ENCODE peak calls at places on chromosomes 2 and 18, in five cellular contexts. One of them, this sample, is unnamed.
A peak's percentile ranks its signal among the peaks of the same experiment; 100 is the strongest.

GRCh38 chr2:108823286-108823685 is 36.7 kb downstream of the CCDC138 start:
- DNase-seq in tibial artery: no peak
- DNase-seq in left lung: no peak
- DNase-seq in hepatocyte: no peak
- DNase-seq in GM23248: no peak
- DNase-seq in this sample: no peak

GRCh38 chr2:234764378-234764777 is 187.4 kb upstream of the SH3BP4 start:
- DNase-seq in tibial artery: no peak
- DNase-seq in left lung: no peak
- DNase-seq in hepatocyte: no peak
- DNase-seq in GM23248: no peak
- DNase-seq in this sample: no peak

GRCh38 chr2:74530239-74531161 is 767 bp downstream of the HTRA2 start:
- DNase-seq in tibial artery: peak; percentile 45
- DNase-seq in left lung: peak; percentile 59
- DNase-seq in hepatocyte: peak; percentile 48
- DNase-seq in GM23248: peak; percentile 60
- DNase-seq in this sample: peak; percentile 63

GRCh38 chr2:101341901-101342624 is 33.6 kb upstream of the RNF149 start:
- DNase-seq in tibial artery: peak; percentile 57
- DNase-seq in left lung: peak; percentile 70
- DNase-seq in hepatocyte: peak; percentile 89
- DNase-seq in GM23248: peak; percentile 86
- DNase-seq in this sample: peak; percentile 63

GRCh38 chr2:25349397-25349796 is 7.7 kb upstream of the DNMT3A start:
- DNase-seq in tibial artery: no peak
- DNase-seq in left lung: no peak
- DNase-seq in hepatocyte: no peak
- DNase-seq in GM23248: peak; percentile 56
- DNase-seq in this sample: no peak

GRCh38 chr2:214077727-214078126 is 333.1 kb upstream of the VWC2L start:
- DNase-seq in tibial artery: no peak
- DNase-seq in left lung: no peak
- DNase-seq in hepatocyte: no peak
- DNase-seq in GM23248: peak; percentile 5
- DNase-seq in this sample: no peak

GRCh38 chr18:46563317-46563716 is 93.7 kb downstream of the LOXHD1 start:
- DNase-seq in tibial artery: no peak
- DNase-seq in left lung: no peak
- DNase-seq in hepatocyte: no peak
- DNase-seq in GM23248: no peak
- DNase-seq in this sample: no peak

GRCh38 chr2:37449686-37450392 is 105.4 kb downstream of the QPCT start:
- DNase-seq in tibial artery: no peak
- DNase-seq in left lung: no peak
- DNase-seq in hepatocyte: no peak
- DNase-seq in GM23248: no peak
- DNase-seq in this sample: no peak

GRCh38 chr18:54119524-54120019 is 104.9 kb downstream of the MBD2 start:
- DNase-seq in tibial artery: no peak
- DNase-seq in left lung: no peak
- DNase-seq in hepatocyte: peak; percentile 76
- DNase-seq in GM23248: peak; percentile 75
- DNase-seq in this sample: peak; percentile 12

GRCh38 chr2:64260817-64261216 is 116.6 kb upstream of the PELI1 start:
- DNase-seq in tibial artery: peak; percentile 57
- DNase-seq in left lung: peak; percentile 81
- DNase-seq in hepatocyte: no peak
- DNase-seq in GM23248: no peak
- DNase-seq in this sample: no peak

GRCh38 chr2:157840568-157841156 is 35.5 kb downstream of the ACVR1 start:
- DNase-seq in tibial artery: peak; percentile 54
- DNase-seq in left lung: peak; percentile 57
- DNase-seq in hepatocyte: peak; percentile 65
- DNase-seq in GM23248: no peak
- DNase-seq in this sample: no peak

GRCh38 chr2:157839162-157839801 is 36.8 kb downstream of the ACVR1 start:
- DNase-seq in tibial artery: peak; percentile 37
- DNase-seq in left lung: no peak
- DNase-seq in hepatocyte: peak; percentile 58
- DNase-seq in GM23248: peak; percentile 56
- DNase-seq in this sample: no peak

GRCh38 chr2:157842106-157842879 is 33.8 kb downstream of the ACVR1 start:
- DNase-seq in tibial artery: no peak
- DNase-seq in left lung: no peak
- DNase-seq in hepatocyte: no peak
- DNase-seq in GM23248: no peak
- DNase-seq in this sample: no peak

GRCh38 chr2:157839822-157840221 is 36.3 kb downstream of the ACVR1 start:
- DNase-seq in tibial artery: no peak
- DNase-seq in left lung: no peak
- DNase-seq in hepatocyte: no peak
- DNase-seq in GM23248: no peak
- DNase-seq in this sample: no peak

GRCh38 chr2:157841485-157841884 is 34.6 kb downstream of the ACVR1 start:
- DNase-seq in tibial artery: no peak
- DNase-seq in left lung: no peak
- DNase-seq in hepatocyte: no peak
- DNase-seq in GM23248: no peak
- DNase-seq in this sample: no peak
- H3K4me1 ChIP-seq in tibial artery: no peaks in the 10 kb centered on the region
- H3K4me1 ChIP-seq in left lung: peaks cover 43% of the 10 kb centered on the region
- H3K4me1 ChIP-seq in hepatocyte: peaks cover 46% of the 10 kb centered on the region
- H3K4me1 ChIP-seq in GM23248: peaks cover 40% of the 10 kb centered on the region
- H3K4me1 ChIP-seq in this sample: peaks cover 5% of the 10 kb centered on the region

DNA sequence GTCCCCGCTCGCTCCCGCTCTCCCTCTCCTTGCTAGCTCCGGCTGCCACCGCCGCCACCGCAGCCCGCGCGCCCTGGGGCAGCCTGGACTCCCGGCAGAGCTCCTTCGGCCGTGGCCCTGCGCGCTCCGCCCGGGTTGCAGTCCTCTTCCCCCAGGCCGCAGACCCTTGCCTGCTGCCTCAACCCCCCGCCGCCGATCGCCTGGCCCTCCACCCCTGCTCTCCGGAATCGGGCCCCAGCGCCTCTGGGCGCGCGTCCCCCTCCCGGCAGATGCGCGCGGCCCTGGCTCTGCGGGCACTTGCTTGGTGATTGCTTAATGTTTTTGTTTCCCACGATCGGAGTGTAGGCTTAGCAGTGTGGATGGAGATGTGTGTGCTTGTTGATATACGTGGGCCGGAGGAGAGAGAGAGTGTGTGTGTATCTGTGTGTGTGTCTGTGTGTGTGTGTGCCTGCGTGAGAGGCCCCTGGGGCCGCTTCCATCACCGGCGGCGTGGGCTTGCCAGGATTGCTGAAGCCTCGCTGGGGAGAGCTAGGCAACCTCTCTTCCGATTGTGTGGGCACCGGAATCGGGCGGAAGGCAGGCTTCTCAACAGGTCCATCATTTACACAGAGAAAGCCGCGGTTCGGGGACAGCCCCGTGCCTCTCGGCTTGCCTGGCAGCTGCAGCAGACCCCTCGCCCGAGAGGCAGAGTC is 877 bp downstream of the INHBB start:
- DNase-seq in tibial artery: no peak
- DNase-seq in left lung: no peak
- DNase-seq in hepatocyte: peak; percentile 28
- DNase-seq in GM23248: peak; percentile 68
- DNase-seq in this sample: no peak
- H3K27me3 ChIP-seq in tibial artery: no peaks in the 10 kb centered on the region
- H3K27me3 ChIP-seq in left lung: peaks cover 97% of the 10 kb centered on the region
- H3K27me3 ChIP-seq in hepatocyte: peaks cover 56% of the 10 kb centered on the region
- H3K27me3 ChIP-seq in GM23248: peaks cover 19% of the 10 kb centered on the region
- H3K27me3 ChIP-seq in this sample: peaks cover 21% of the 10 kb centered on the region

DNA sequence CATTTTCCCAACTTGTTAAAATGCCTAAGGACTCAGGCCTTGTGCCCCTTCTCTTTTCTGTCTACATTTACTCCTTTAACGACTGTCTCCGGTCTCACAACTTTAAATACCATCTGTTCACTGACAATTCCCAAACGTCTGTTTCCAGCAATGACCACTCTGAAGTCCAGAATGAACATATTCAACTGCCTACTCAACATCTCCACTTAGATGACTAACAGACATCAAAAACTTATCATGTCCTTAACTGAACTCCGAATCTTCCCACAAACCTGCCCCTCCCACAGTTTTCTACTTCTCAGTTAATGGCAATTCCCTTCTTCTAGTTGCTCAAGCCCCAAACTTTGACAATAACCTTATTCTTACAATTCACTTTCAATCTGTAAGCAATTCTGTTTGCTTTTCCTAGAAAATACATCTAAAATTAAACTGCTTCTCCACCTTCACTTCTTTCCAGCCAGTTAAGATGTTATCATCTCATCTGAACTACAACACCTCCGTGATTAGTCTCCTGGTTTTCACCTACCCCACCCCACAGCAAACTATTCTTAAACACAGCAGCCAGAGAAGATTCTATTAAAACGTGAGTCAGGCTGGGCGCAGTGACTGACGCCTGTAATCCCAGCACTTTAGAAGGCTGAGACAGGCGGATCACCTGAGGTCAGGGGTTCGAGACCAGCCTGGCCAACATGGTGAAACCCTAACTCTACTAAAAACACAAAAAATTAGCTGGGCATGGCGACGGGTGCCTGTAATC is 2.9 kb downstream of the C1D start:
- DNase-seq in tibial artery: no peak
- DNase-seq in left lung: no peak
- DNase-seq in hepatocyte: no peak
- DNase-seq in GM23248: peak; percentile 85
- DNase-seq in this sample: no peak
- H3K4me1 ChIP-seq in tibial artery: no peaks in the 10 kb centered on the region
- H3K4me1 ChIP-seq in left lung: peaks cover 33% of the 10 kb centered on the region
- H3K4me1 ChIP-seq in hepatocyte: peaks cover 14% of the 10 kb centered on the region
- H3K4me1 ChIP-seq in GM23248: peaks cover 47% of the 10 kb centered on the region
- H3K4me1 ChIP-seq in this sample: peaks cover 45% of the 10 kb centered on the region

GRCh38 chr2:179861777-179862117 is 335 bp upstream of the ZNF385B start:
- DNase-seq in tibial artery: no peak
- DNase-seq in left lung: no peak
- DNase-seq in hepatocyte: peak; percentile 10
- DNase-seq in GM23248: peak; percentile 44
- DNase-seq in this sample: no peak
- H3K27me3 ChIP-seq in tibial artery: no peaks in the 10 kb centered on the region
- H3K27me3 ChIP-seq in left lung: peaks cover 58% of the 10 kb centered on the region
- H3K27me3 ChIP-seq in hepatocyte: peaks cover 91% of the 10 kb centered on the region
- H3K27me3 ChIP-seq in GM23248: peaks cover 60% of the 10 kb centered on the region
- H3K27me3 ChIP-seq in this sample: peaks cover 6% of the 10 kb centered on the region

GRCh38 chr2:43133336-43133707 is 93.1 kb downstream of the ZFP36L2 start:
- DNase-seq in tibial artery: no peak
- DNase-seq in left lung: no peak
- DNase-seq in hepatocyte: no peak
- DNase-seq in GM23248: no peak
- DNase-seq in this sample: no peak
- H3K4me1 ChIP-seq in tibial artery: peaks cover 8% of the 10 kb centered on the region
- H3K4me1 ChIP-seq in left lung: peaks cover 97% of the 10 kb centered on the region
- H3K4me1 ChIP-seq in hepatocyte: peaks cover 27% of the 10 kb centered on the region
- H3K4me1 ChIP-seq in GM23248: peaks cover 19% of the 10 kb centered on the region
- H3K4me1 ChIP-seq in this sample: peaks cover 100% of the 10 kb centered on the region

GRCh38 chr2:85898881-85899280 is 10.1 kb upstream of the ST3GAL5 start:
- DNase-seq in tibial artery: no peak
- DNase-seq in left lung: no peak
- DNase-seq in hepatocyte: no peak
- DNase-seq in GM23248: no peak
- DNase-seq in this sample: no peak

GRCh38 chr2:85900366-85900765 is 11.6 kb upstream of the ST3GAL5 start:
- DNase-seq in tibial artery: no peak
- DNase-seq in left lung: no peak
- DNase-seq in hepatocyte: no peak
- DNase-seq in GM23248: no peak
- DNase-seq in this sample: no peak

GRCh38 chr2:85902496-85902895 is 13.7 kb upstream of the ST3GAL5 start:
- DNase-seq in tibial artery: no peak
- DNase-seq in left lung: no peak
- DNase-seq in hepatocyte: no peak
- DNase-seq in GM23248: peak; percentile 96
- DNase-seq in this sample: no peak

GRCh38 chr2:85899284-85899683 is 10.5 kb upstream of the ST3GAL5 start:
- DNase-seq in tibial artery: no peak
- DNase-seq in left lung: no peak
- DNase-seq in hepatocyte: no peak
- DNase-seq in GM23248: no peak
- DNase-seq in this sample: no peak

GRCh38 chr2:85899849-85900248 is 11.1 kb upstream of the ST3GAL5 start:
- DNase-seq in tibial artery: no peak
- DNase-seq in left lung: no peak
- DNase-seq in hepatocyte: no peak
- DNase-seq in GM23248: no peak
- DNase-seq in this sample: no peak
- H3K27me3 ChIP-seq in tibial artery: no peaks in the 10 kb centered on the region
- H3K27me3 ChIP-seq in left lung: no peaks in the 10 kb centered on the region
- H3K27me3 ChIP-seq in hepatocyte: no peaks in the 10 kb centered on the region
- H3K27me3 ChIP-seq in GM23248: no peaks in the 10 kb centered on the region
- H3K27me3 ChIP-seq in this sample: no peaks in the 10 kb centered on the region

GRCh38 chr18:51039138-51040112 is 9.4 kb downstream of the SMAD4 start:
- DNase-seq in tibial artery: no peak
- DNase-seq in left lung: no peak
- DNase-seq in hepatocyte: no peak
- DNase-seq in GM23248: peak; percentile 43
- DNase-seq in this sample: peak; percentile 13
- H3K4me1 ChIP-seq in tibial artery: no peaks in the 10 kb centered on the region
- H3K4me1 ChIP-seq in left lung: peaks cover 95% of the 10 kb centered on the region
- H3K4me1 ChIP-seq in hepatocyte: peaks cover 15% of the 10 kb centered on the region
- H3K4me1 ChIP-seq in GM23248: peaks cover 26% of the 10 kb centered on the region
- H3K4me1 ChIP-seq in this sample: peaks cover 81% of the 10 kb centered on the region

GRCh38 chr18:37407571-37407970 is 158.0 kb downstream of the CELF4 start:
- DNase-seq in tibial artery: no peak
- DNase-seq in left lung: no peak
- DNase-seq in hepatocyte: no peak
- DNase-seq in GM23248: no peak
- DNase-seq in this sample: no peak
- H3K27me3 ChIP-seq in tibial artery: no peaks in the 10 kb centered on the region
- H3K27me3 ChIP-seq in left lung: no peaks in the 10 kb centered on the region
- H3K27me3 ChIP-seq in hepatocyte: no peaks in the 10 kb centered on the region
- H3K27me3 ChIP-seq in GM23248: no peaks in the 10 kb centered on the region
- H3K27me3 ChIP-seq in this sample: no peaks in the 10 kb centered on the region

GRCh38 chr18:10322408-10322807 is 132.0 kb upstream of the APCDD1 start:
- DNase-seq in tibial artery: no peak
- DNase-seq in left lung: no peak
- DNase-seq in hepatocyte: no peak
- DNase-seq in GM23248: peak; percentile 18
- DNase-seq in this sample: no peak

GRCh38 chr18:10321987-10322386 is 132.4 kb upstream of the APCDD1 start:
- DNase-seq in tibial artery: no peak
- DNase-seq in left lung: no peak
- DNase-seq in hepatocyte: no peak
- DNase-seq in GM23248: no peak
- DNase-seq in this sample: no peak

GRCh38 chr18:10320848-10321247 is 133.6 kb upstream of the APCDD1 start:
- DNase-seq in tibial artery: no peak
- DNase-seq in left lung: no peak
- DNase-seq in hepatocyte: no peak
- DNase-seq in GM23248: peak; percentile 68
- DNase-seq in this sample: no peak

GRCh38 chr18:10320201-10320600 is 134.2 kb upstream of the APCDD1 start:
- DNase-seq in tibial artery: no peak
- DNase-seq in left lung: no peak
- DNase-seq in hepatocyte: no peak
- DNase-seq in GM23248: no peak
- DNase-seq in this sample: no peak

GRCh38 chr18:10321576-10321975 is 132.9 kb upstream of the APCDD1 start:
- DNase-seq in tibial artery: no peak
- DNase-seq in left lung: no peak
- DNase-seq in hepatocyte: no peak
- DNase-seq in GM23248: no peak
- DNase-seq in this sample: no peak
- H3K4me1 ChIP-seq in tibial artery: no peaks in the 10 kb centered on the region
- H3K4me1 ChIP-seq in left lung: no peaks in the 10 kb centered on the region
- H3K4me1 ChIP-seq in hepatocyte: no peaks in the 10 kb centered on the region
- H3K4me1 ChIP-seq in GM23248: peaks cover 16% of the 10 kb centered on the region
- H3K4me1 ChIP-seq in this sample: no peaks in the 10 kb centered on the region

This sample was measured in CD8-positive, alpha-beta memory T cell.